ENCODE peak calls at places on chromosomes 6 and 20, in four cellular contexts. C is dorsolateral prefrontal cortex, F is ascending aorta, D is fibroblast of lung. Y is an unnamed sample.
A peak's percentile ranks its signal among the peaks of the same experiment; 100 is the strongest.

GRCh38 chr6:144335914-144336313 is 50.8 kb downstream of the UTRN start:
- DNase-seq in C (no peak), F (no peak), D (no peak), Y (no peak)

GRCh38 chr6:45697605-45698004 is 318.1 kb downstream of the CLIC5 start:
- DNase-seq in C (no peak), F (no peak), D (peak; percentile 93), Y (no peak)

GRCh38 chr20:54133434-54134427 is 40.1 kb downstream of the CYP24A1 start:
- DNase-seq in C (no peak), F (no peak), D (peak; percentile 24), Y (no peak)

GRCh38 chr6:148193063-148193680 is 149.5 kb upstream of the SASH1 start:
- DNase-seq in C (no peak), F (no peak), D (no peak), Y (no peak)

GRCh38 chr20:50379049-50379990 is 130.9 kb upstream of the PTPN1 start:
- DNase-seq in C (no peak), F (peak; percentile 78), D (peak; percentile 97), Y (peak; percentile 98)

GRCh38 chr6:70763754-70764153 is 96.1 kb downstream of the SMAP1 start:
- DNase-seq in C (no peak), F (no peak), D (no peak), Y (no peak)

GRCh38 chr20:51189814-51190782 is 167.2 kb upstream of the KCNG1 start:
- DNase-seq in C (no peak), F (no peak), D (no peak), Y (peak; percentile 66)

GRCh38 chr6:131400054-131400781 is 172.8 kb upstream of the ARG1 start:
- DNase-seq in C (no peak), F (no peak), D (peak; percentile 83), Y (no peak)

GRCh38 chr20:53656653-53657288 is 63.1 kb upstream of the ZNF217 start:
- DNase-seq in C (no peak), F (no peak), D (peak; percentile 88), Y (no peak)

GRCh38 chr6:31214516-31214915 is 44.0 kb upstream of the POU5F1 start:
- DNase-seq in C (no peak), F (no peak), D (no peak), Y (no peak)

GRCh38 chr6:142915129-142915697 is 29.8 kb downstream of the HIVEP2 start:
- DNase-seq in C (no peak), F (no peak), D (no peak), Y (no peak)

GRCh38 chr6:109373762-109374161 is 8.5 kb downstream of the CD164 start:
- DNase-seq in C (no peak), F (no peak), D (no peak), Y (no peak)

GRCh38 chr20:41411458-41411857 is 44.8 kb upstream of the EMILIN3 start:
- DNase-seq in C (no peak), F (no peak), D (peak; percentile 67), Y (no peak)

GRCh38 chr20:50750145-50750671 is 18.8 kb downstream of the PARD6B start:
- DNase-seq in C (no peak), F (no peak), D (no peak), Y (no peak)

GRCh38 chr20:7744411-7744810 is 195.8 kb downstream of the HAO1 start:
- DNase-seq in C (no peak), F (no peak), D (peak; percentile 54), Y (no peak)

GRCh38 chr6:112431803-112432202 is 84.7 kb downstream of the RFPL4B start:
- DNase-seq in C (no peak), F (no peak), D (no peak), Y (no peak)

GRCh38 chr6:82955841-82956240 is 109.8 kb downstream of the UBE3D start:
- DNase-seq in C (no peak), F (no peak), D (peak; percentile 52), Y (no peak)

GRCh38 chr20:49951160-49951559 is 15.0 kb downstream of the RNF114 start:
- DNase-seq in C (no peak), F (no peak), D (peak; percentile 78), Y (no peak)

GRCh38 chr20:38002422-38002821 is 30.8 kb downstream of the TTI1 start:
- DNase-seq in C (no peak), F (no peak), D (no peak), Y (no peak)

GRCh38 chr20:8194721-8195120 is 62.7 kb downstream of the PLCB1 start:
- DNase-seq in C (no peak), F (no peak), D (peak; percentile 19), Y (no peak)

GRCh38 chr6:83893024-83893423 is 33.5 kb downstream of the CYB5R4 start:
- DNase-seq in C (no peak), F (no peak), D (no peak), Y (no peak)

GRCh38 chr6:46269447-46270229 is 98.9 kb upstream of the ENPP5 start:
- DNase-seq in C (peak; percentile 78), F (no peak), D (peak; percentile 2), Y (no peak)

GRCh38 chr20:51893723-51894122 is 91.4 kb upstream of the SALL4 start:
- DNase-seq in C (no peak), F (no peak), D (no peak), Y (no peak)

GRCh38 chr6:153553627-153554026 is 422.5 kb upstream of the RGS17 start:
- DNase-seq in C (no peak), F (no peak), D (peak; percentile 20), Y (no peak)

GRCh38 chr6:44064089-44064947 is 62.9 kb downstream of the MRPL14 start:
- DNase-seq in C (no peak), F (peak; percentile 81), D (peak; percentile 91), Y (no peak)

GRCh38 chr20:39029324-39029820 is 67.2 kb downstream of the DHX35 start:
- DNase-seq in C (no peak), F (no peak), D (no peak), Y (no peak)

GRCh38 chr20:49775229-49775693 is 37.4 kb upstream of the SLC9A8 start:
- DNase-seq in C (no peak), F (no peak), D (peak; percentile 87), Y (no peak)

GRCh38 chr6:33960345-33961313 is 156.8 kb upstream of the MLN start:
- DNase-seq in C (no peak), F (no peak), D (no peak), Y (no peak)

GRCh38 chr20:10476319-10476724 is 41.2 kb downstream of the SLX4IP start:
- DNase-seq in C (no peak), F (no peak), D (no peak), Y (no peak)

GRCh38 chr20:34720266-34720665 is 16.1 kb downstream of the TP53INP2 start:
- DNase-seq in C (no peak), F (no peak), D (no peak), Y (no peak)

GRCh38 chr6:13304101-13304500 is 24.2 kb downstream of the TBC1D7 start:
- DNase-seq in C (no peak), F (no peak), D (no peak), Y (no peak)

GRCh38 chr6:2971420-2972218 is at the start of gene SERPINB6:
- DNase-seq in C (peak; percentile 81), F (no peak), D (peak; percentile 83), Y (peak; percentile 96)
- H3K4me3 ChIP-seq in C (peak within 1 kb of the TSS; percentile 81), F (peak within 1 kb of the TSS; percentile 84), D (peak within 1 kb of the TSS; percentile 67), Y (peak within 1 kb of the TSS; percentile 22)

GRCh38 chr6:81265106-81265505 is 487.4 kb downstream of the TENT5A start:
- DNase-seq in C (no peak), F (no peak), D (peak; percentile 34), Y (peak; percentile 64)
- H3K4me3 ChIP-seq in C (no peak overlapping the region), F (peak overlapping the region; percentile 57), D (peak overlapping the region; percentile 19), Y (no peak overlapping the region)

GRCh38 chr6:105601541-105602174 is 198.8 kb upstream of the PREP start:
- DNase-seq in C (peak; percentile 62), F (peak; percentile 46), D (peak; percentile 100), Y (peak; percentile 93)
- H3K4me3 ChIP-seq in C (no peak overlapping the region), F (peak overlapping the region; percentile 44), D (peak overlapping the region; percentile 16), Y (no peak overlapping the region)

DNA sequence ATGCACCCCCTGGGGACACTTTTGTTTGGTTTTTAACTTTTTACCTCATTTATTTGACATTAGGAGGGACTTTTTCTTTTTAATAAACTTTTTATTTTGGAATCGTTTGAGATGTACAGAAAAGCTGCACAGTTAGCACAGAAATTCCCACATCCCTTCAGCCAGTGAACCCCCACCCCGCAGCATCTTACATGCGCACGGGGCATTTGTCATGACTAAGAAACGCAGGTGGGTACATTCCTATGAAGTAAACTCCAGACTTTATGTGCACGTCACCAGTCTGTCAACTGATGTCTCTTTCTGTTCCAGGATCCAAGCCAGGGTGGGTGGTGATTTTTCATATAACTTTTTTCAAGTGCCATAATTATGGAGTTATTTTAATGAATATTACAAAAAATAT is 4.9 kb upstream of the ZNF831 start:
- DNase-seq in C (no peak), F (no peak), D (no peak), Y (no peak)
- H3K4me3 ChIP-seq in C (no peak overlapping the region), F (no peak overlapping the region), D (no peak overlapping the region), Y (no peak overlapping the region)

DNA sequence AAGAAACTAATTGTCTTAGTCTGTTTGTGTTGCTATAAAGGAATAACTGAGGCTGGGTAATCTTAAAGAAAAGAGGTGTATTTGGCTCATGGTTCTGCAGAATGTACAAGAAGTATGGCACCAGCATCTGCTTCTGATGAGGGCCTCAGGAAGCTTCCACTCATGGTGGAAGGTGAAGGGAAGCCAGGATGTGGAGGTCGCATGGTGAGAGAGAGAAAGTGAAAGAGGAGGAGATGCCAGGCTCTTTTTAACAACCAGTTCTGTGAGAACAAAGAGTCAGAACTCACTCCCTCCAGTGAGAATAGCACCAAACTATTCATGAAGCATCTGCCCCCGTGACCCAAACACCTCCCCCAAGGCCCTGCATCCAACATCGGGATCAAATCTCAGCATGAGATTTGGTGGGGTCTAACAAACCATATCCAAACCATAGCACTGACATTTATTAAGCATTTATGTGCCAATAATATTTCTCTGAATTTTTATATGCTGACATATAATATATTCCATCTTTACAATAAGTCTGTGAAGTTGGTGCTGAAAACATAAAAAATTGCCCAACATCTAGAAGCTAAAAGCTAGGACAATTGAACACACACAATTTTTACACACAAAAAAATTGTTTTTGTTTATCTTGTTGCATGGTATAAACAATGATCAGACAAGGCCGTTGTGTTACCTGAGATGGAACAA is 29.2 kb upstream of the BTN3A2 start:
- DNase-seq in C (no peak), F (no peak), D (no peak), Y (no peak)
- H3K4me3 ChIP-seq in C (no peak overlapping the region), F (no peak overlapping the region), D (no peak overlapping the region), Y (no peak overlapping the region)

GRCh38 chr6:116280161-116280959 is 630 bp upstream of the TSPYL1 start:
- DNase-seq in C (no peak), F (no peak), D (peak; percentile 19), Y (no peak)

GRCh38 chr6:116282698-116283097 is 3.0 kb upstream of the TSPYL1 start:
- DNase-seq in C (no peak), F (no peak), D (no peak), Y (no peak)

GRCh38 chr6:116279232-116280160 is at the start of gene TSPYL1:
- DNase-seq in C (peak; percentile 95), F (peak; percentile 88), D (peak; percentile 97), Y (peak; percentile 99)

GRCh38 chr6:116278853-116279231 is 888 bp downstream of the TSPYL1 start:
- DNase-seq in C (no peak), F (no peak), D (peak; percentile 58), Y (peak; percentile 37)

GRCh38 chr6:116280960-116281316 is 1.2 kb upstream of the TSPYL1 start:
- DNase-seq in C (no peak), F (no peak), D (no peak), Y (no peak)
- H3K4me3 ChIP-seq in C (no peak overlapping the region), F (no peak overlapping the region), D (no peak overlapping the region), Y (no peak overlapping the region)

GRCh38 chr6:27840572-27840971 is 71.6 kb downstream of the OR2B2 start:
- DNase-seq in C (no peak), F (no peak), D (no peak), Y (no peak)
- H3K4me3 ChIP-seq in C (no peak overlapping the region), F (no peak overlapping the region), D (no peak overlapping the region), Y (no peak overlapping the region)

Y was measured in lower leg skin.